ENCODE peak calls at places on chromosomes 7 and 10, in five cellular contexts. A is GM12878, O is HCT116, H is SK-N-SH, G is HepG2. E is an unnamed sample.
A peak's percentile ranks its signal among the peaks of the same experiment; 100 is the strongest.

GRCh38 chr7:20799566-20800377 is 13.1 kb upstream of the SP8 start:
- DNase-seq in H (no peak), A (no peak), G (no peak), O (no peak), E (no peak)

GRCh38 chr10:110176626-110177025 is 30.8 kb upstream of the MXI1 start:
- DNase-seq in G (no peak), H (no peak), O (no peak), A (no peak), E (no peak)

GRCh38 chr7:142391191-142391992 is 133.5 kb upstream of the PRSS58 start:
- DNase-seq in A (no peak), H (no peak), G (no peak), O (peak; percentile 23), E (no peak)

GRCh38 chr10:74898201-74898976 is 72.0 kb downstream of the KAT6B start:
- DNase-seq in O (no peak), H (no peak), G (peak; percentile 28), A (peak; percentile 67), E (no peak)

GRCh38 chr7:55104707-55105433 is 86.1 kb downstream of the EGFR start:
- DNase-seq in H (no peak), A (no peak), O (no peak), G (no peak), E (no peak)

GRCh38 chr7:107937514-107937913 is 46.5 kb downstream of the DLD start:
- DNase-seq in G (no peak), H (no peak), A (no peak), O (no peak), E (no peak)

GRCh38 chr10:64011871-64012714 is 490.9 kb downstream of the REEP3 start:
- DNase-seq in O (no peak), A (no peak), G (no peak), H (no peak), E (no peak)

GRCh38 chr7:26616235-26616634 is 248.2 kb downstream of the SKAP2 start:
- DNase-seq in G (no peak), A (no peak), O (peak; percentile 42), H (no peak), E (no peak)

GRCh38 chr7:65216469-65216868 is 157.2 kb upstream of the ZNF92 start:
- DNase-seq in A (no peak), H (peak; percentile 20), G (peak; percentile 52), O (peak; percentile 48), E (peak; percentile 17)

GRCh38 chr10:61971016-61971350 is 69.5 kb downstream of the ARID5B start:
- DNase-seq in O (no peak), A (no peak), H (no peak), G (no peak), E (no peak)

GRCh38 chr7:104845541-104845940 is 168.5 kb upstream of the KMT2E start:
- DNase-seq in H (no peak), A (no peak), O (no peak), G (no peak), E (no peak)

GRCh38 chr10:123559066-123559822 is 106.9 kb upstream of the GPR26 start:
- DNase-seq in G (peak; percentile 36), A (no peak), H (peak; percentile 88), O (peak; percentile 60), E (peak; percentile 54)

GRCh38 chr7:10789170-10789569 is 184.5 kb upstream of the PHF14 start:
- DNase-seq in A (no peak), G (no peak), O (no peak), H (no peak), E (no peak)

GRCh38 chr7:32506266-32507054 is 11.2 kb downstream of the AVL9 start:
- DNase-seq in O (peak; percentile 77), A (no peak), G (peak; percentile 10), H (no peak), E (peak; percentile 78)

GRCh38 chr7:32496052-32496813 is 944 bp downstream of the AVL9 start:
- DNase-seq in O (no peak), H (peak; percentile 44), A (no peak), G (no peak), E (no peak)

GRCh38 chr7:32502656-32503189 is 7.4 kb downstream of the AVL9 start:
- DNase-seq in O (no peak), G (no peak), H (no peak), A (no peak), E (no peak)

GRCh38 chr7:32500922-32501341 is 5.6 kb downstream of the AVL9 start:
- DNase-seq in G (no peak), H (no peak), O (no peak), A (no peak), E (no peak)

GRCh38 chr7:32501522-32501921 is 6.2 kb downstream of the AVL9 start:
- DNase-seq in O (peak; percentile 24), H (no peak), G (peak; percentile 49), A (no peak), E (no peak)
- TF ChIP-seq SIN3A in O (peak; percentile 67), H (no peak), G (no peak), A (no peak), E (no peak)

GRCh38 chr7:88147341-88147740 is 72.5 kb downstream of the SRI start:
- DNase-seq in A (no peak), O (no peak), H (no peak), G (no peak), E (no peak)

GRCh38 chr7:88146611-88147010 is 73.2 kb downstream of the SRI start:
- DNase-seq in O (no peak), H (no peak), G (no peak), A (no peak), E (no peak)

GRCh38 chr7:88151119-88151790 is 68.6 kb downstream of the SRI start:
- DNase-seq in O (no peak), A (no peak), H (no peak), G (peak; percentile 84), E (no peak)

GRCh38 chr7:88150018-88150417 is 69.8 kb downstream of the SRI start:
- DNase-seq in G (peak; percentile 6), O (no peak), H (no peak), A (no peak), E (no peak)

GRCh38 chr7:88147949-88148348 is 71.9 kb downstream of the SRI start:
- DNase-seq in O (no peak), H (no peak), G (no peak), A (no peak), E (no peak)
- TF ChIP-seq REST in O (no peak), H (no peak), G (no peak), A (no peak), E (no peak)

DNA sequence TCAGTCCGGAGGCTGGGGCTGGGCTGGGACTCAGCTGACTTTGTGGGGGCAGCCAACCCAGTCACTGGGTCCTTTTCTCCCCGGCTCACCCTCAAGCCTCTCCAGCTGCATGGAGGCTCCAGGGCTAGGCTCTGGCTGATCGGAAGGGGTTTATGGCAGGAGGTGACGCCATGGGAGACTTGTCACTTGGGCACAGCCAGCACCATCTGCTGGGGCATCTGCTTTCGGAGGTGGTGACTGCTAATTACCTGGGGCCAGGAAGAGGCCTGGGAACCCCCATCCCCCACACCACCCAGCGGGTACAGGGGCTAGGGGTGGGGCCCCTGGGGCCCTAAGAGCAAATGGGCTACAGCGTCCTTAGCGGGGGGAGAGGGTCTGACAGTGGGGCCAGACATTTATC is 1.5 kb upstream of the LFNG start:
- DNase-seq in A (no peak), H (no peak), O (no peak), G (no peak), E (no peak)
- TF ChIP-seq SIN3A in A (no peak), H (no peak), O (no peak), G (no peak), E (no peak)

DNA sequence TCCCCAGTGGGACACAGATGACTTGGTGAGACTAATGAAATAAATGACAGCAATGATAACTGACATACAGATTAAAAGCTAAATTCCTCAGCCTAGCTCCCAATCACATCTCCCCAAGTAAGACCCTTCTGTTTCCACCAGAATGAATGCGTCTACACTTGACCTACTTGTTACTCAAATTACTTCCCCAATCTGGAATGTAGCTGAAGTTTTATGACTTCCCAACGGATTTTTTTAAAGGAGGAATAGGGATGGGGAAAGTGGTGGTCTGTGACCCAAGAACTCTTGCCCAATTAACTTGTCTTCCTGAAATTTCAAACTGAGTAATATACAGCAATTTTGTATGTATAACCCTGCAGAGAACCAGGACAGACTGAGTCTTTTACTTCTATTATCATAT is 9.1 kb downstream of the H2AZ2 start:
- DNase-seq in A (no peak), O (no peak), H (no peak), G (no peak), E (no peak)
- TF ChIP-seq REST in A (no peak), O (no peak), H (no peak), G (no peak), E (no peak)

DNA sequence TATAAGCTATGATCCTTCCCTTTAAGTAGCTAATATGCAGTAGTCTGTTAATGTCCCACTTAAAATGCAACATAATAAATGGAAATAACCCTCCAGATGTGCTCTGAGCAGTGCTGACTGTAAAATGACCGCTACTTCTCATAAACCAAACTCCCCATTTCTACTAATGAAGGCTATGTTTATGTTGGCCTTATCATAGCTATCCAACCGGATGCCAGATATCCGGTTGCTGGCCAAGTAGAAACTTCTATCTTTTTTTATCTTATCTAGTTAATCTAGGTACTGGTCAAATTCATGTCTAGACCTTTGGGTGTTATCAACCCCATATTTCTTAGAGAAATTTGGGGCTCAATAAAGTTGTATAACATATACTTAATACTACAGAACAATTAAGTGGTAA is 56.6 kb downstream of the CHRM2 start:
- DNase-seq in H (peak; percentile 23), O (no peak), G (no peak), A (no peak), E (no peak)
- TF ChIP-seq SIN3A in H (no peak), O (no peak), G (no peak), A (no peak), E (no peak)

GRCh38 chr10:44958196-44958896 is 1.3 kb upstream of the RASSF4 start:
- DNase-seq in O (no peak), G (no peak), A (no peak), H (no peak), E (no peak)
- TF ChIP-seq REST in O (no peak), G (no peak), A (no peak), H (no peak), E (no peak)